ENCODE peak calls at places on chromosomes 6 and 20, in five cellular contexts. K is HepG2, T is sigmoid colon, I is HL-60, U is K562. Z is an unnamed sample.

GRCh38 chr6:42507195-42507594 is 55.5 kb upstream of the TRERF1 start:
- DNase-seq in K (no peak), T (no peak), I (no peak), U (no peak), Z (no peak)

GRCh38 chr6:11370191-11371018 is 137.9 kb upstream of the NEDD9 start:
- DNase-seq in K (no peak), T (no peak), I (no peak), U (no peak), Z (peak; percentile 10)

GRCh38 chr6:35415065-35415880 is 36.9 kb upstream of the FANCE start:
- DNase-seq in K (peak; percentile 99), T (peak; percentile 92), I (peak; percentile 48), U (peak; percentile 78), Z (peak; percentile 45)

GRCh38 chr6:27791182-27791939 is 120.8 kb downstream of the OR2B2 start:
- DNase-seq in K (peak; percentile 76), T (peak; percentile 80), I (peak; percentile 64), U (peak; percentile 61), Z (no peak)

GRCh38 chr6:145238787-145239186 is 496.5 kb downstream of the EPM2A start:
- DNase-seq in K (no peak), T (no peak), I (no peak), U (no peak), Z (no peak)

GRCh38 chr20:25867776-25868649 is 171.4 kb upstream of the ZNF337 start:
- DNase-seq in K (no peak), T (peak; percentile 89), I (no peak), U (peak; percentile 16), Z (peak; percentile 69)

GRCh38 chr6:118896339-118897136 is 2.6 kb downstream of the ASF1A start:
- DNase-seq in K (peak; percentile 78), T (no peak), I (peak; percentile 28), U (peak; percentile 35), Z (no peak)

GRCh38 chr6:119454694-119455093 is 105.1 kb upstream of the MAN1A1 start:
- DNase-seq in K (no peak), T (no peak), I (no peak), U (no peak), Z (no peak)

GRCh38 chr20:49415005-49415663 is 67.3 kb downstream of the KCNB1 start:
- DNase-seq in K (no peak), T (peak; percentile 95), I (no peak), U (no peak), Z (no peak)

GRCh38 chr6:16985484-16986284 is 116.2 kb upstream of the STMND1 start:
- DNase-seq in K (no peak), T (peak; percentile 70), I (no peak), U (no peak), Z (no peak)

GRCh38 chr6:108711094-108711493 is 137.1 kb upstream of the ARMC2 start:
- DNase-seq in K (no peak), T (no peak), I (no peak), U (no peak), Z (no peak)

GRCh38 chr20:17727351-17727750 is 27.6 kb downstream of the BANF2 start:
- DNase-seq in K (no peak), T (no peak), I (no peak), U (no peak), Z (no peak)

GRCh38 chr6:106080106-106081095 is 5.7 kb upstream of the PRDM1 start:
- DNase-seq in K (no peak), T (no peak), I (no peak), U (no peak), Z (no peak)

GRCh38 chr6:27383481-27383880 is 5.1 kb upstream of the ZNF391 start:
- DNase-seq in K (no peak), T (no peak), I (no peak), U (no peak), Z (no peak)

GRCh38 chr6:25041676-25042598 is 106.2 kb upstream of the RIPOR2 start:
- DNase-seq in K (no peak), T (no peak), I (no peak), U (no peak), Z (peak; percentile 12)

GRCh38 chr6:153525998-153526397 is 394.9 kb upstream of the RGS17 start:
- DNase-seq in K (no peak), T (no peak), I (no peak), U (no peak), Z (no peak)

GRCh38 chr20:24049081-24049480 is 60.5 kb upstream of the GGTLC1 start:
- DNase-seq in K (no peak), T (no peak), I (no peak), U (no peak), Z (no peak)

GRCh38 chr20:36549942-36550796 is 8.8 kb downstream of the MYL9 start:
- DNase-seq in K (no peak), T (peak; percentile 78), I (no peak), U (no peak), Z (no peak)

GRCh38 chr6:250676-251075 is 41.6 kb upstream of the DUSP22 start:
- DNase-seq in K (no peak), T (no peak), I (no peak), U (no peak), Z (no peak)

GRCh38 chr20:64133951-64134407 is 26.6 kb upstream of the NPBWR2 start:
- DNase-seq in K (no peak), T (peak; percentile 48), I (peak; percentile 24), U (no peak), Z (peak; percentile 10)

GRCh38 chr6:141309295-141309694 is 823.4 kb upstream of the GJE1 start:
- DNase-seq in K (peak; percentile 3), T (no peak), I (no peak), U (no peak), Z (no peak)

GRCh38 chr6:165987483-165988305 is 180.0 kb downstream of the TBXT start:
- DNase-seq in K (no peak), T (peak; percentile 98), I (no peak), U (no peak), Z (peak; percentile 86)

GRCh38 chr20:39849664-39850063 is 839.4 kb downstream of the MAFB start:
- DNase-seq in K (no peak), T (peak; percentile 89), I (no peak), U (no peak), Z (peak; percentile 28)

GRCh38 chr6:1607557-1608221 is 2.0 kb upstream of the FOXC1 start:
- DNase-seq in K (peak; percentile 52), T (peak; percentile 66), I (peak; percentile 20), U (no peak), Z (no peak)

GRCh38 chr20:1177680-1178079 is 7.1 kb downstream of the TMEM74B start:
- DNase-seq in K (peak; percentile 64), T (no peak), I (no peak), U (peak; percentile 58), Z (no peak)

GRCh38 chr20:621115-621756 is 11.1 kb upstream of the TCF15 start:
- DNase-seq in K (no peak), T (no peak), I (no peak), U (no peak), Z (no peak)

GRCh38 chr20:21681932-21682318 is 23.5 kb upstream of the PAX1 start:
- DNase-seq in K (no peak), T (no peak), I (no peak), U (no peak), Z (no peak)

GRCh38 chr20:21684671-21685070 is 20.8 kb upstream of the PAX1 start:
- DNase-seq in K (no peak), T (no peak), I (no peak), U (no peak), Z (no peak)

GRCh38 chr20:21677781-21678180 is 27.7 kb upstream of the PAX1 start:
- DNase-seq in K (no peak), T (no peak), I (no peak), U (no peak), Z (no peak)

GRCh38 chr20:21681219-21681931 is 24.1 kb upstream of the PAX1 start:
- DNase-seq in K (no peak), T (no peak), I (no peak), U (no peak), Z (no peak)

DNA sequence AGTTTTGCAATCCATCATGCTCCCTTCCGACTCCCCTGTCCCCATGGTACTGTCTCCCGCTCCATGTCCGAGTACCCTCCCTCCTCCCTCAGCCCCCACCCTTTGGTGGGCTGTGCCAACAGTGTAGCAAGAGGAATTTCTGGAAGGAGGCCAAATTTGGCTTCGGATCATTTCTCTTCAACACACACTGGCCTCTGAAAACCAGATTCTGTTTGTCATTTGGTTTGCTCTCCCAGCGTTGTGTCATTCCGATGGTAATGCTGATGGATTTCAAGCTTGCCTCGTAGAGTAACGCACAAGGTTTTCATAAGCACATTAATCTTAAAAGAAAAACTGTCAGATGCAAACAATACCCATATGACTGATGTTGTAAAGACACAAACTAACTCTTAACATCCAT is 22.9 kb upstream of the PAX1 start:
- DNase-seq in K (no peak), T (no peak), I (no peak), U (no peak), Z (no peak)
- H3K4me3 ChIP-seq in K (no peak overlapping the region), T (no peak overlapping the region), I (no peak overlapping the region), U (no peak overlapping the region), Z (no peak overlapping the region)

GRCh38 chr6:3063733-3064700 is 4.3 kb upstream of the RIPK1 start:
- DNase-seq in K (peak; percentile 86), T (peak; percentile 98), I (peak; percentile 92), U (peak; percentile 91), Z (peak; percentile 99)
- TF ChIP-seq POLR2AphosphoS5 in K (peak; percentile 86), T (peak; percentile 96), I (peak; percentile 47), U (peak; percentile 86), Z (peak; percentile 99)

GRCh38 chr20:9241721-9242427 is 173.0 kb downstream of the PLCB4 start:
- DNase-seq in K (no peak), T (no peak), I (no peak), U (no peak), Z (no peak)

GRCh38 chr20:9250511-9250910 is 181.6 kb downstream of the PLCB4 start:
- DNase-seq in K (no peak), T (no peak), I (no peak), U (no peak), Z (no peak)

GRCh38 chr20:9246731-9247130 is 177.8 kb downstream of the PLCB4 start:
- DNase-seq in K (no peak), T (no peak), I (no peak), U (no peak), Z (no peak)

GRCh38 chr20:9241232-9241692 is 172.4 kb downstream of the PLCB4 start:
- DNase-seq in K (no peak), T (no peak), I (no peak), U (no peak), Z (no peak)

DNA sequence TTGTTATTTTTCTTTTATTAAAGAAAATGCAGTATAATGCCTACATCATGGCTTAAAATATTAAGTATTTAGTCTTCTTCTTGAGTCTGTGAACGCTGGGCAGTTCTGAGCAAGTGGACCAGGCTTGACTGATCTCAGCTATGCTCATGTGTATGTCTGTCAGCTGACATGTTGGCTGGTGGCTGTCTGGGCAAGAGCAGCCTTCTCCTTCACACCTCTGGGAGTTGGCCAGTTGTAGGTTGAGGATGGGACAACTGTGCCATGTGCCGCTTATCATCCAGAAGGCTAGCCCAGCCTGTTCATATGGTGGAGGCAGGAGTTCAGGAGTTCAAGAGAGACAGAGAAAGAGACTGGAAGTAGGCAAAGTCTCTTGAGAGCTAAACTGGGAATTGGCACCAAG is 175.9 kb downstream of the PLCB4 start:
- DNase-seq in K (no peak), T (no peak), I (no peak), U (no peak), Z (no peak)
- TF ChIP-seq CTCF in K (no peak), T (no peak), I (no peak), U (no peak), Z (no peak)

DNA sequence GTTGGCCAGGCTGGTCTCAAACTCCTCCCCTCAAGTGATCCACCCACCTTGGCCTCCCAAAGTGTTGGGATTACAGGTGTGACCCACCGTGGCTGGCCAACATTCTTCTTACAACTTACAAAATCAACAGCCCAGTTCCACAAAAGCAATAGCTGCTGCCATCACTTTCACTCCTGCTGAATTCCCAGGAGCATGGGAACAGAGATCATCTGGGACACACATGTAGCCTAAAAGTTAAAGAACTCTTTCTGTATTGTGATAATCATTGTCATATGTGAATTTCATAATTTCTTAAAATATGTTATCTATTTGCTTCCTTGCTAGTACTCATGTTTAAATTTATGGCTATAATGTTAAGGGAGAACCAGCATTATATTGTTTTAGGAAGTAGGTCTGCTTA is 51.7 kb downstream of the NCOA6 start:
- DNase-seq in K (no peak), T (no peak), I (no peak), U (no peak), Z (no peak)
- H3K4me3 ChIP-seq in K (no peak overlapping the region), T (no peak overlapping the region), I (no peak overlapping the region), U (no peak overlapping the region), Z (no peak overlapping the region)